ENCODE peak calls at places on chromosomes 4 and X, in four cellular contexts. M, E, Y and H are unnamed samples.

GRCh38 chr4:127113852-127114362 is 518.9 kb upstream of the INTU start:
- DNase-seq in Y (peak; percentile 40), E (no peak), M (no peak), H (no peak)

GRCh38 chrX:46244451-46244850 is 300.8 kb downstream of the ZNF674 start:
- DNase-seq in E (no peak), M (no peak), Y (no peak), H (no peak)

GRCh38 chr4:169756971-169757574 is 671 bp downstream of the HPF1 start:
- DNase-seq in M (no peak), E (no peak), Y (no peak), H (no peak)

GRCh38 chrX:134026732-134027311 is 41.4 kb upstream of the GPC3 start:
- DNase-seq in E (peak; percentile 61), M (peak; percentile 5), Y (peak; percentile 86), H (peak; percentile 48)

GRCh38 chr4:124738994-124739393 is 26.5 kb upstream of the ANKRD50 start:
- DNase-seq in M (no peak), Y (peak; percentile 78), E (no peak), H (peak; percentile 13)

GRCh38 chr4:186904104-186904503 is 180.4 kb upstream of the FAT1 start:
- DNase-seq in Y (no peak), E (no peak), M (peak; percentile 95), H (no peak)

GRCh38 chr4:161581262-161581661 is 582.5 kb downstream of the FSTL5 start:
- DNase-seq in Y (no peak), M (no peak), E (no peak), H (no peak)

GRCh38 chr4:123256006-123256405 is 140.6 kb upstream of the SPRY1 start:
- DNase-seq in M (no peak), E (peak; percentile 0), Y (no peak), H (no peak)

GRCh38 chr4:789571-790465 is 36.1 kb downstream of the CPLX1 start:
- DNase-seq in M (no peak), Y (no peak), E (no peak), H (no peak)

GRCh38 chrX:9707306-9708015 is 58.2 kb downstream of the GPR143 start:
- DNase-seq in E (no peak), M (no peak), Y (no peak), H (no peak)

GRCh38 chr4:177356191-177356590 is 46.5 kb downstream of the NEIL3 start:
- DNase-seq in Y (no peak), E (no peak), M (peak; percentile 41), H (no peak)

GRCh38 chr4:105474110-105474518 is 252 bp upstream of the PPA2 start:
- DNase-seq in M (peak; percentile 77), Y (no peak), E (no peak), H (no peak)

GRCh38 chr4:66489783-66490452 is 819.6 kb upstream of the EPHA5 start:
- DNase-seq in E (peak; percentile 1), Y (peak; percentile 46), M (peak; percentile 65), H (no peak)

GRCh38 chr4:173536808-173537429 is 6.9 kb upstream of the HAND2 start:
- DNase-seq in E (no peak), Y (peak; percentile 90), M (no peak), H (peak; percentile 64)

GRCh38 chr4:137390707-137391106 is 141.6 kb downstream of the PCDH18 start:
- DNase-seq in E (no peak), M (peak; percentile 34), Y (no peak), H (no peak)

GRCh38 chr4:80424225-80424581 is 88.7 kb downstream of the CFAP299 start:
- DNase-seq in Y (no peak), E (no peak), M (peak; percentile 58), H (no peak)

GRCh38 chrX:40158036-40158706 is 60.4 kb upstream of the BCOR start:
- DNase-seq in Y (peak; percentile 34), M (peak; percentile 17), E (no peak), H (peak; percentile 63)

GRCh38 chr4:175109933-175110332 is 191.8 kb downstream of the ADAM29 start:
- DNase-seq in E (no peak), M (no peak), Y (peak; percentile 6), H (peak; percentile 54)

GRCh38 chrX:12138366-12139313 is at the start of gene FRMPD4:
- DNase-seq in Y (peak; percentile 58), E (no peak), M (peak; percentile 24), H (no peak)

GRCh38 chrX:149198980-149199732 is 305.9 kb downstream of the IDS start:
- DNase-seq in M (no peak), Y (no peak), E (no peak), H (no peak)

GRCh38 chrX:15493118-15494082 is at the start of gene PIR:
- DNase-seq in E (peak; percentile 77), Y (peak; percentile 95), M (peak; percentile 80), H (peak; percentile 81)

GRCh38 chr4:158630893-158631292 is 40.8 kb downstream of the C4orf46 start:
- DNase-seq in M (peak; percentile 59), Y (no peak), E (no peak), H (no peak)

GRCh38 chrX:147875866-147876596 is 35.7 kb upstream of the FMR1 start:
- DNase-seq in Y (no peak), M (no peak), E (no peak), H (no peak)

DNA sequence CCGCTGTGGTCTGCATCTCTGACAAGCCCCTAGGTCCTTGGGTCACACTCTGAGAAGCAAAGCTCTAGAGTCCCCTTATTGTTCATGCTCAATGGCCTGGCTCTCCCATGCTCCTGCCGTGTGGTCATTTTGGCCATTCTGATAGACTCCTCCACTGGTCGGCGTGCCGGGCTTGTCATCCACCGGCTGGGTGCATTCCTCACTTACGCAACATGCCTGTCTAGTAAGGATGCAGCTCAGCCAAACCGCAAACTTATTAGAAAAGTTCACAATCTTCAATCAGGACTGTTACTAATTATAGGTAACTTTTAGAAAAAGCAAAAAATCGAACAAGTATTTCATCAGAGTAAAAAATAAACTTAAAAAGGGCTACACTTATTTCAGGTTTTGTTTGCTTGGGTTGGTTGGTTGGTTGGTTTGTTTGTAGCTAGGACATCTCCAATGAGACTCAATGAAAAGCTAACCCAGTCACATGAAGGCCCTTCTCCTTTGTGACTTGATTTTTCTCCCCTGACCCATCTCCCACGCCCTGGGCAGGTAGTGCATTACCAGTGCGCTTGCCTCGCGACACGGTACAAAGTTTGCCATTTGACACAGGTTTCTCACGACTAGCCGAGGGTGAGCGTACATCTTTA is 41.0 kb downstream of the IRF2 start:
- DNase-seq in E (peak; percentile 57), M (peak; percentile 13), Y (no peak), H (no peak)
- H3K79me1 ChIP-seq in E (no peaks in the 10 kb centered on the region), M (peaks cover 47% of the 10 kb centered on the region), Y (peaks cover 2% of the 10 kb centered on the region), H (peaks cover 7% of the 10 kb centered on the region)

GRCh38 chr4:6956087-6956433 is 46.4 kb downstream of the TBC1D14 start:
- DNase-seq in Y (no peak), E (no peak), M (no peak), H (no peak)

GRCh38 chr4:6953751-6954380 is 44.2 kb downstream of the TBC1D14 start:
- DNase-seq in Y (peak; percentile 92), E (peak; percentile 97), M (peak; percentile 62), H (peak; percentile 86)

GRCh38 chr4:6957148-6957520 is 47.5 kb downstream of the TBC1D14 start:
- DNase-seq in M (peak; percentile 68), Y (no peak), E (no peak), H (no peak)

GRCh38 chr4:6956434-6957147 is 47.0 kb downstream of the TBC1D14 start:
- DNase-seq in E (no peak), Y (no peak), M (no peak), H (no peak)

DNA sequence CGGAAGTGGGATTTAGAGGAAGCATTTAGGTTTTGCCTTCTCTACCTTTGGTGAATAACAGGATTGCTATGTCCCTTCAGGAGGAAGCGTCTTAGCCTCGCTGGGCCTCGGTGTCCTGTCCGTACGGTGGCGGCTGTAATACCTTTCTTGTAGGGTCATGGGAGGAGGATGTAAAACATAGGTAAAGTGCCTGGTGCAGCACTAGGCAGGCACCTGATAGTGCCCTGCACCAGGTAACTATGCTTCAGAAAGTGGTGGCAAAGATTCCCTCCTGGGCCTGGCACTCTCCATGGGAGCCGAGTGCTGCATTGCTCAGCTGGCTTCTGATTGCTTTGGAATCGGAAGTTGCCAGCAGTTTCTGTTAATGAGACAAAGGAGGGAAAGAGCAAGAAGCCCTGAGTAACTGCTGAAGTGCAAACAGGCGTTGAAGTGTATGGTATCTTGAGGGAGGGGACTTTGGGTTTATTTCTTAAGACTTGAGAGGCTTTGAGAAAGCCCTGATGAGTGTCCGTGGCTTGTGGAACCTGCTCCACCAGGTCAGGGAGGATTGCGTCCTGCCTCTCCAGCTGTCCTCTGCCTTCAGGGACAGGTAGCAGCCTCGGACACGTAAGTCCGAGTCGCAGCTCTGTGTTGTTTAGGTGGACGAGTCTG is 45.8 kb downstream of the TBC1D14 start:
- DNase-seq in E (peak; percentile 97), M (no peak), Y (no peak), H (no peak)
- H3K79me1 ChIP-seq in E (peaks cover 18% of the 10 kb centered on the region), M (peaks cover 15% of the 10 kb centered on the region), Y (peaks cover 1% of the 10 kb centered on the region), H (peaks cover 17% of the 10 kb centered on the region)

DNA sequence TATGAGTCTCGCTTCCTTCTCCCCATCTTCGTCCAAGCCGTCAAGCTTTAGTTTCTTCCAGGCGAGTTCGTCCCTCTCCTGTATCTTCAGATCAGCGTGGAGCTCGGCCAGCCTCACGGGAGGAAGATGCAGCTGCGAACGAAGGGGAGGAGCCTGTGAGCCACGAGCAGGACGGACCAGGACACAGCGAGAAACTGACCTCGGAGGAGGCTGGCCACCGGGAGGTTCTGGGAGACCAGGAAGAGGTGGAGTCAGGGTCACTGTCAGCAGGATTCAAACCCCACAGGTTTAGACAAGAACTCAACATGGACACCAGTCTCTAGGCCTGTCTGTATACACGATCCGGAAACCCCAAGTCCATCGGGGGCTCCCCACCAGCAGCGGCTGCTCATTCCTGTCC is 7.3 kb downstream of the LRPAP1 start:
- DNase-seq in E (no peak), M (no peak), Y (no peak), H (no peak)
- H3K79me1 ChIP-seq in E (no peaks in the 10 kb centered on the region), M (peaks cover 10% of the 10 kb centered on the region), Y (peaks cover 19% of the 10 kb centered on the region), H (peaks cover 20% of the 10 kb centered on the region)

GRCh38 chrX:135327299-135327698 is 18.0 kb downstream of the ETDC start:
- DNase-seq in Y (no peak), E (no peak), M (peak; percentile 94), H (no peak)

GRCh38 chrX:135328421-135329005 is 19.2 kb downstream of the ETDC start:
- DNase-seq in M (peak; percentile 20), Y (no peak), E (no peak), H (no peak)

GRCh38 chrX:135331525-135331924 is 22.2 kb downstream of the ETDC start:
- DNase-seq in Y (peak; percentile 25), M (no peak), E (no peak), H (no peak)

DNA sequence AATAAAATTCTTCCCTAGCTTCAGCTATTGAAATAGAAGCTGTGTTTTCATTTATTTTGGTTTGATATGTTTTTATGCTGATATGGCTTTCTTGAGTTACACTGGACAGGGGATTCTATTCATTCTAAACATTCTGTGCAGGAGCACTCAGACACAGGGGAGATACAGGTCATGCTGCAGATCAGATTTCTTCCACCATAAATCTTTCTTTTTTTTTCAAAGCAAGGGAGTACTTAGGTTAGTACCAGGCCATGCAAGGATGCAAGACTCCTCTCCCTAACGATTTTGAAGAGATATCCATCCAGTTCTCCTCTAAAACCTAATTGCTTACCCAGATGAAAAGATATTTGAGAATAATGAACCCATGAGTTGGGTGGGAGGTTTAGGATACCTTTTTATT is 21.4 kb downstream of the ETDC start:
- DNase-seq in M (no peak), Y (no peak), E (no peak), H (no peak)
- H3K79me1 ChIP-seq in M (peaks cover 11% of the 10 kb centered on the region), Y (no peaks in the 10 kb centered on the region), E (no peaks in the 10 kb centered on the region), H (no peaks in the 10 kb centered on the region)

GRCh38 chr4:3525532-3526430 is 6.4 kb downstream of the LRPAP1 start:
- DNase-seq in M (no peak), E (no peak), Y (no peak), H (no peak)
- H3K79me1 ChIP-seq in M (peaks cover 10% of the 10 kb centered on the region), E (no peaks in the 10 kb centered on the region), Y (peaks cover 19% of the 10 kb centered on the region), H (peaks cover 23% of the 10 kb centered on the region)